ENCODE peak calls at places on chromosomes 3 and 15, in four cellular contexts. C is HepG2, F is K562, Q is GM12878. N is an unnamed sample.

GRCh38 chr3:36695769-36696137 is 68.6 kb downstream of the DCLK3 start:
- DNase-seq in Q (no peak), C (no peak), F (no peak), N (no peak)

GRCh38 chr3:177337548-177338331 is 140.5 kb upstream of the TBL1XR1 start:
- DNase-seq in F (no peak), Q (peak; percentile 87), C (no peak), N (no peak)

GRCh38 chr3:42900226-42900625 is 5.7 kb upstream of the ZNF662 start:
- DNase-seq in F (no peak), C (no peak), Q (no peak), N (no peak)

GRCh38 chr3:24886511-24886910 is 391.9 kb upstream of the THRB start:
- DNase-seq in C (no peak), F (no peak), Q (no peak), N (no peak)

GRCh38 chr3:38084019-38084968 is 45.3 kb downstream of the DLEC1 start:
- DNase-seq in C (peak; percentile 12), F (peak; percentile 46), Q (no peak), N (peak; percentile 55)

GRCh38 chr3:49661281-49661680 is 12.9 kb upstream of the APEH start:
- DNase-seq in F (no peak), C (no peak), Q (no peak), N (peak; percentile 9)

GRCh38 chr15:62972814-62973213 is 69.7 kb upstream of the TPM1 start:
- DNase-seq in C (no peak), F (no peak), Q (no peak), N (peak; percentile 73)

GRCh38 chr3:27559835-27560234 is 75.7 kb upstream of the SLC4A7 start:
- DNase-seq in F (no peak), C (no peak), Q (no peak), N (no peak)

GRCh38 chr3:160169139-160169830 is 55.9 kb upstream of the C3orf80 start:
- DNase-seq in Q (no peak), C (no peak), F (peak; percentile 8), N (peak; percentile 16)

GRCh38 chr3:154210986-154211385 is 89.8 kb downstream of the ARHGEF26 start:
- DNase-seq in F (no peak), Q (no peak), C (no peak), N (no peak)

GRCh38 chr3:132117642-132118041 is 82.8 kb upstream of the CPNE4 start:
- DNase-seq in F (no peak), C (no peak), Q (no peak), N (no peak)

GRCh38 chr15:74319596-74320357 is 47.7 kb downstream of the CYP11A1 start:
- DNase-seq in F (no peak), Q (no peak), C (no peak), N (no peak)

GRCh38 chr3:160023476-160023875 is 34.8 kb downstream of the IL12A start:
- DNase-seq in Q (no peak), C (no peak), F (no peak), N (no peak)

GRCh38 chr15:24944939-24945338 is 9.8 kb upstream of the SNRPN start:
- DNase-seq in C (peak; percentile 33), F (no peak), Q (no peak), N (no peak)

GRCh38 chr3:42822828-42823227 is 13.6 kb downstream of the ACKR2 start:
- DNase-seq in C (peak; percentile 76), F (no peak), Q (no peak), N (no peak)

GRCh38 chr15:94230436-94230885 is 900 bp upstream of the MCTP2 start:
- DNase-seq in F (no peak), Q (no peak), C (no peak), N (no peak)

GRCh38 chr15:82828064-82828463 is 18.6 kb downstream of the WHAMM start:
- DNase-seq in C (peak; percentile 60), F (no peak), Q (no peak), N (no peak)

GRCh38 chr3:141410408-141410807 is 42.1 kb downstream of the ZBTB38 start:
- DNase-seq in Q (no peak), C (no peak), F (peak; percentile 50), N (peak; percentile 78)

GRCh38 chr15:93247466-93248121 is 158.6 kb upstream of the RGMA start:
- DNase-seq in C (no peak), F (no peak), Q (no peak), N (no peak)

GRCh38 chr15:89640245-89640644 is 15.0 kb downstream of the KIF7 start:
- DNase-seq in Q (no peak), F (no peak), C (no peak), N (no peak)

GRCh38 chr3:28103871-28104270 is 137.5 kb upstream of the CMC1 start:
- DNase-seq in C (no peak), F (no peak), Q (no peak), N (no peak)

GRCh38 chr15:95277266-95277665 is 1045.9 kb downstream of the MCTP2 start:
- DNase-seq in Q (no peak), C (no peak), F (no peak), N (no peak)

GRCh38 chr3:101964861-101965260 is 115.5 kb downstream of the NFKBIZ start:
- DNase-seq in C (no peak), Q (no peak), F (no peak), N (no peak)

DNA sequence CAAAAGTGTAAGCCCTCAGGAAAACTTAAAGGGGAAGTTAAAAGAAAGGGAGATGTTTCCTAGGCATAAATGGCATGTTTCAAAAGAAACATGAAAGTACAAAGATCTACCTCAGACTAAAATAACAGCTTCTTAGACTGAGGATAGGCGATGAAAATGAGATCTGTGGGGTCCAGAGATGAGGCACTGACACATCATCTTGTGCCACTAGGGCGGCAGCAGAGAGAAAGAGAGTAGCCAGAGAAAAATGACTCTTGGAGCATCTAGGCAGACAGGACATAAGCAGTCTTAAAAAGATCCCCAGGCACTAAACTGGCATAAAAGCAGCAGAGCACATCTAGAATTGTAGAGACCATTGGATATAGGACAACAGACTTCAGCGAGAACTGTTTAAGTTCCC is 42.5 kb upstream of the RFX7 start:
- DNase-seq in Q (no peak), C (no peak), F (peak; percentile 18), N (peak; percentile 8)
- TF ChIP-seq CHD4 in Q (no peak), C (no peak), F (no peak), N (no peak)

GRCh38 chr3:171351676-171352075 is 108.5 kb downstream of the TNIK start:
- DNase-seq in C (no peak), F (peak; percentile 28), Q (no peak), N (no peak)
- TF ChIP-seq CHD4 in C (no peak), F (no peak), Q (no peak), N (no peak)

DNA sequence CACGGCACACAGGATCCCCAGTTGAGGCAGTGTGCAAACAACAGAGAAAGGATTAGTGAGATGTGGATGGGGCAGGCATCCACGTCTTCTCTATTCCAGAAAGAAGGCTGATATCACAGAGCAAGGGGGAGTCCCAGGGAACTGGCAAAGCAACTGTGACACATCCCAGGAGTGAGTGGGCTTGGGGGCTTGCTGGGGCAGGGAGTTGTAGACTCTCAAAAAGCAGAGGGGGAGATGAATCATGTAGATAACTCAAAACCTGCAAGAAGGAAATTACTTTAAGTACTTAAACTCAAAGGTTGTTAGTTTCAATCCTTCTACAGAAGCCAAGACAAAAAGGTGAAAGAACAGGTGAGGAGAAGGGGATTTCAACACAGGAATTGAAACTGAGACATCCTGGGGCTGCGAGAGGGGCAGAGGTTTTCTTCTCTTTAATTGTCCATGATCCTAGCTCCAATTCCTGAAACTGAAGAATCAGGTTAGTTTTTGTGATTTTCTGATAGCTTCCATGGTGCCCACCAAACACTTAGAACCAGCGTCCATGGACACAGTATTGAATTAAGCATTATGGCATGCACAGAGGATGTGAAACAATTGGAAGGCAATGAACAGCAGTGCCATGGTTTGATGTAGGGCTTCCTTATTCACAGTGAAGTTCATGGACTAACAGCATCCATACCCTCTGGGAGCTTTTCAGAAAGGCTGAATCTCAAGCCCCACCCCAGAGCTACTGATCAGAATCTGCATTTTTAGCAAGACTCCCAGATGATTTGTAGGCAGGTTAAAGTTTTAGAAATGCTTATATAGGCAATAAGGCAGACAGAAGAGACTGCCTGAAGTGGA is 52.0 kb downstream of the CCR3 start:
- DNase-seq in Q (no peak), F (no peak), C (no peak), N (no peak)
- TF ChIP-seq CHD4 in Q (no peak), F (no peak), C (no peak), N (no peak)

GRCh38 chr3:194575484-194576210 is 57.6 kb downstream of the TMEM44 start:
- DNase-seq in Q (no peak), C (no peak), F (no peak), N (peak; percentile 68)
- TF ChIP-seq CHD4 in Q (no peak), C (no peak), F (no peak), N (no peak)

DNA sequence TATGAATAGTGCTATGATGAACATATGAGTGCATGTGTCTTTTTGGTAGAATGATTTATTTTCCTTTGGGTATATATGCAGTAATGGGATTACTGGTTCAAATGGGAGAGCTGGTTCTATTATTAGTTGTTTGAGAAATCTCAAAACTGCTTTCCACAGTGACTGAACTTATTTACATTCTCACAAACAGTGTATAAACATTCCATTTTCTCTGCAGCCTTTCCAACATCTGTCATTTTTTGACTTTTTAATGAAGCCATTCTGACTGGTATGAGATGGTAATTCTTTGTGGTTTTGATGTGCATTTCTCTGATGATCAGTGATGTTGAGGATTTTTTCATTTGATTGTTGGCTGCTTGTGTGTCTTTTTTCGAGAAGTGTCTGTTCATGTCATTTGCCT is 1124.2 kb downstream of the NAALADL2 start:
- DNase-seq in F (no peak), Q (no peak), C (no peak), N (no peak)
- TF ChIP-seq CHD4 in F (no peak), Q (no peak), C (no peak), N (no peak)

GRCh38 chr15:99504071-99504822 is 61.5 kb upstream of the MEF2A start:
- DNase-seq in F (no peak), C (no peak), Q (no peak), N (no peak)

GRCh38 chr15:99503411-99503810 is 62.4 kb upstream of the MEF2A start:
- DNase-seq in C (no peak), Q (no peak), F (no peak), N (no peak)

GRCh38 chr15:99504823-99505551 is 60.8 kb upstream of the MEF2A start:
- DNase-seq in F (no peak), C (peak; percentile 25), Q (no peak), N (no peak)

GRCh38 chr15:99502182-99502581 is 63.6 kb upstream of the MEF2A start:
- DNase-seq in C (no peak), F (no peak), Q (peak; percentile 90), N (no peak)

GRCh38 chr15:99502661-99503060 is 63.1 kb upstream of the MEF2A start:
- DNase-seq in C (no peak), Q (no peak), F (no peak), N (no peak)
- TF ChIP-seq CHD4 in C (no peak), Q (no peak), F (no peak), N (no peak)

GRCh38 chr3:171172070-171172469 is 145.6 kb upstream of the SLC2A2 start:
- DNase-seq in F (peak; percentile 49), C (no peak), Q (no peak), N (no peak)
- TF ChIP-seq CHD4 in F (no peak), C (no peak), Q (no peak), N (no peak)

DNA sequence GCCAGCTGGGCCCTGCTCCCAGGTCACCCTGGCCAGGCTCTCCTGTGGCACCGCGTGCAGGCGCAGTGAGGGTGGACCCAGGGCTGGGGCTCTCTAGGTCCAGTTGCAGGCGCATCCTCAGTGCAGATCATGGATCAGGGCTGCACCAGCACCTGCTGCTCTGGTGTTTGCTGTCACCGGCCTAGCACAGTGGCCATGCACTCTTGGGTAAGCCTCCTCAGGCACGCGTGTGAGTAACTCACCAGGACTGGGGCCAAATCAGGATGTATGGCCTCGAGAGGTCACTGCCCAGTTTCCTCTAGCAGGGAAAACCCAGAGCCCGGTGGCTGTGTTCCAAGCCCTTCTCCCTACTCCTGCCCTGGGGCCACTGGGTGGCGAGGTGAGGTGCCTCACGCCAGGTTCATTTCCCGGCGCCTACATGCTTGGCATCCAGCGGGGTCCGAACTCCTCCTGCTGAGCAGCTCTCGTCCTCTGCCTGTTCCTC is 45.5 kb upstream of the SLC41A3 start:
- DNase-seq in F (no peak), C (no peak), Q (no peak), N (no peak)
- TF ChIP-seq CHD4 in F (no peak), C (no peak), Q (no peak), N (no peak)

GRCh38 chr3:109927161-109927560 is 589.8 kb upstream of the DPPA4 start:
- DNase-seq in C (peak; percentile 40), Q (no peak), F (no peak), N (peak; percentile 78)
- TF ChIP-seq CHD4 in C (no peak), Q (no peak), F (no peak), N (no peak)

N was measured in A549.